ENCODE peak calls at places on chromosomes 4 and X, in five cellular contexts. R is GM23248; H is effector memory CD4-positive, alpha-beta T cell; K is cardiac muscle cell; B is NT2/D1. U is an unnamed sample.
A peak's percentile ranks its signal among the peaks of the same experiment; 100 is the strongest.

GRCh38 chr4:128869801-128870509 is 60.5 kb downstream of the JADE1 start:
- DNase-seq in B (no peak), K (no peak), H (no peak), R (no peak), U (no peak)

GRCh38 chrX:54979432-54979831 is 14.6 kb downstream of the PFKFB1 start:
- DNase-seq in R (no peak), B (no peak), K (no peak), H (no peak), U (no peak)

GRCh38 chrX:132592880-132593279 is 104.0 kb upstream of the MBNL3 start:
- DNase-seq in R (peak; percentile 37), B (no peak), H (no peak), K (peak; percentile 15), U (peak; percentile 16)

GRCh38 chr4:172963498-172964294 is 204.9 kb upstream of the GALNT7 start:
- DNase-seq in R (no peak), K (no peak), H (no peak), B (no peak), U (no peak)

GRCh38 chrX:112638691-112639090 is 41.0 kb downstream of the LHFPL1 start:
- DNase-seq in K (no peak), R (no peak), H (no peak), B (no peak), U (no peak)

GRCh38 chrX:73214366-73215094 is at the start of gene NAP1L2:
- DNase-seq in B (peak; percentile 22), H (peak; percentile 14), K (peak; percentile 6), R (peak; percentile 33), U (peak; percentile 56)

GRCh38 chr4:37008199-37008598 is 236.3 kb upstream of the NWD2 start:
- DNase-seq in H (no peak), B (no peak), K (peak; percentile 38), R (no peak), U (no peak)

GRCh38 chr4:125104616-125105015 is 210.1 kb upstream of the FAT4 start:
- DNase-seq in B (no peak), R (peak; percentile 15), H (no peak), K (no peak), U (no peak)

GRCh38 chr4:158560284-158560683 is 38.6 kb downstream of the RXFP1 start:
- DNase-seq in H (no peak), R (no peak), K (no peak), B (no peak), U (no peak)

GRCh38 chr4:134787315-134787714 is 585.7 kb upstream of the PABPC4L start:
- DNase-seq in R (no peak), K (no peak), B (no peak), H (no peak), U (no peak)

GRCh38 chr4:166501941-166502382 is 628.9 kb downstream of the TLL1 start:
- DNase-seq in H (no peak), R (peak; percentile 7), K (peak; percentile 58), B (peak; percentile 22), U (no peak)

GRCh38 chr4:41796545-41797210 is 48.2 kb upstream of the PHOX2B start:
- DNase-seq in B (peak; percentile 76), R (no peak), K (no peak), H (no peak), U (peak; percentile 13)

GRCh38 chr4:19324175-19324574 is 927.5 kb upstream of the SLIT2 start:
- DNase-seq in B (no peak), K (no peak), H (no peak), R (no peak), U (no peak)

GRCh38 chrX:7108995-7109634 is 38.4 kb upstream of the STS start:
- DNase-seq in B (no peak), R (peak; percentile 15), K (peak; percentile 21), H (no peak), U (no peak)

GRCh38 chr4:63814171-63814964 is 594.9 kb downstream of the TECRL start:
- DNase-seq in H (no peak), B (no peak), K (no peak), R (no peak), U (no peak)

GRCh38 chr4:99144070-99144469 is at the start of gene ADH4:
- DNase-seq in R (peak; percentile 35), K (peak; percentile 55), H (no peak), B (no peak), U (no peak)

GRCh38 chr4:76626686-76627465 is 191.8 kb downstream of the SHROOM3 start:
- DNase-seq in K (peak; percentile 44), B (no peak), H (no peak), R (no peak), U (no peak)

GRCh38 chr4:5918331-5919030 is 25.6 kb upstream of the CRMP1 start:
- DNase-seq in K (no peak), H (no peak), B (no peak), R (no peak), U (no peak)

GRCh38 chrX:109199726-109200125 is 282.2 kb downstream of the GUCY2F start:
- DNase-seq in B (no peak), H (no peak), R (peak; percentile 70), K (peak; percentile 53), U (no peak)

GRCh38 chr4:131085009-131085408 is 1989.1 kb downstream of the C4orf33 start:
- DNase-seq in H (no peak), K (no peak), B (no peak), R (no peak), U (no peak)

GRCh38 chrX:114611018-114611619 is 27.2 kb downstream of the HTR2C start:
- DNase-seq in R (peak; percentile 42), B (peak; percentile 28), H (no peak), K (peak; percentile 57), U (peak; percentile 65)

GRCh38 chrX:153832732-153833131 is 2.4 kb upstream of the PDZD4 start:
- DNase-seq in B (no peak), H (no peak), R (no peak), K (no peak), U (no peak)

GRCh38 chrX:150476183-150476699 is 92.2 kb upstream of the MTM1 start:
- DNase-seq in H (no peak), K (peak; percentile 78), B (no peak), R (no peak), U (no peak)

GRCh38 chr4:56698329-56698728 is 17.2 kb upstream of the HOPX start:
- DNase-seq in K (peak; percentile 24), B (no peak), R (peak; percentile 7), H (no peak), U (no peak)

GRCh38 chrX:94831364-94831763 is 1157.4 kb downstream of the FAM133A start:
- DNase-seq in B (no peak), R (peak; percentile 18), H (no peak), K (peak; percentile 6), U (no peak)

GRCh38 chr4:138445098-138445497 is 202.9 kb upstream of the SLC7A11 start:
- DNase-seq in H (no peak), B (no peak), K (no peak), R (peak; percentile 66), U (no peak)

GRCh38 chrX:30822068-30822671 is 66.9 kb downstream of the TAB3 start:
- DNase-seq in R (peak; percentile 4), H (no peak), K (peak; percentile 7), B (no peak), U (peak; percentile 34)

GRCh38 chr4:148273501-148273986 is 168.7 kb downstream of the NR3C2 start:
- DNase-seq in B (no peak), H (no peak), K (no peak), R (no peak), U (no peak)

GRCh38 chrX:1248381-1249061 is 20.1 kb upstream of the CSF2RA start:
- DNase-seq in H (no peak), B (peak; percentile 91), K (no peak), R (peak; percentile 12), U (peak; percentile 68)

GRCh38 chrX:136262812-136263315 is 11.7 kb upstream of the MAP7D3 start:
- DNase-seq in B (no peak), K (peak; percentile 4), H (no peak), R (no peak), U (no peak)

GRCh38 chr4:137693641-137694040 is 161.3 kb upstream of the PCDH18 start:
- DNase-seq in K (no peak), B (no peak), H (no peak), R (peak; percentile 41), U (no peak)

GRCh38 chr4:82798168-82799005 is at the start of gene SCD5:
- DNase-seq in H (peak; percentile 44), B (no peak), R (peak; percentile 96), K (peak; percentile 90), U (peak; percentile 43)

GRCh38 chr4:136680761-136681160 is 851.5 kb downstream of the PCDH18 start:
- DNase-seq in K (no peak), B (no peak), R (no peak), H (no peak), U (no peak)

DNA sequence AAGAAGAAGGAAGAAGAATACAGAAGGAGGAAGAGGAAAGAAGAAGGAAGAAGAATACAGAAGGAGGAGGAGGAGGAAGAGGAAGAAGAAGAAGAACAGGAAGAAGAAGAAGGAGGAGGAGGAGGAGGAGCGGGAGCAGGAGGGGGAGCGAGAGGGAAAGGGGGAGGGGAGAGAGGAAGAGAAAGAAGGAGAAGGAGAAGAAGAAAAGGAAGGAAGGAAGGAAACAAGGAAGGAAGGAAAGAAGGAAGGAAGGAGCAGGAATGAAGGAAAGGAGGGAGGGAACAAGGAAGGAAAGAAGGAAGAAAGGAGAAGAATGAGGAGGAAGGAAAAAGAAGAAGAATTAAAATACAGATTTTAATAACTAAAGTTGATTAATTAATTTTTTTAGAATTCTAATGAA is 82.5 kb upstream of the PTPN13 start:
- DNase-seq in R (no peak), K (no peak), B (no peak), H (no peak), U (no peak)
- H3K4me3 ChIP-seq in R (no peak overlapping the region), K (no peak overlapping the region), B (no peak overlapping the region), H (no peak overlapping the region), U (no peak overlapping the region)

GRCh38 chrX:57265126-57265525 is 21.4 kb upstream of the FAAH2 start:
- DNase-seq in R (no peak), K (no peak), B (no peak), H (no peak), U (no peak)

GRCh38 chrX:57267308-57267707 is 19.2 kb upstream of the FAAH2 start:
- DNase-seq in R (no peak), K (no peak), B (no peak), H (no peak), U (no peak)

GRCh38 chrX:57266871-57267270 is 19.6 kb upstream of the FAAH2 start:
- DNase-seq in H (no peak), B (no peak), K (no peak), R (no peak), U (no peak)

GRCh38 chrX:57266275-57266674 is 20.2 kb upstream of the FAAH2 start:
- DNase-seq in B (no peak), K (no peak), H (no peak), R (no peak), U (no peak)

DNA sequence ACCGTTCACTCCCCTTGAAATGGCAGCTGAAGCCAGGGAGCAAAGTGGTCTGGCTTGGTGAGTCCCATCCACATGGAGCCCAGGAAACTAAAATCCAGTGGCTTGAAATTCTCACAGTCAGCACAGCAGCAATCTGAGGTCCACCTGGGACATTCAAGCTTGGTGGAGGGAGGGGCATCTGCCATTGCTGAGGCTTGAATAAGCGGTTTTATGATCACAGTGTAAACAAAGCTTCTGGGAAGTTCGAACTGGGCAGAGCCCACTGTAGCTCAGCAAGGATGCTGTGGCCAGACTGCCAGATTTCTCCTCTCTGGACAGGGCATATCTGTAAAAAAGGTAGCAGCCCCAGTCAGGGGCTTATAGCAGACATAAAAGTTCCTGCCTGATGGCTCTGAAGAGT is 15.5 kb upstream of the FAAH2 start:
- DNase-seq in K (no peak), R (no peak), H (no peak), B (no peak), U (no peak)
- H3K9me3 ChIP-seq in K (no peaks in the 10 kb centered on the region), R (no peaks in the 10 kb centered on the region), H (no peaks in the 10 kb centered on the region), B (peaks cover 4% of the 10 kb centered on the region), U (no peaks in the 10 kb centered on the region)

GRCh38 chr4:25925486-25926201 is 11.6 kb downstream of the SMIM20 start:
- DNase-seq in B (no peak), H (peak; percentile 1), R (peak; percentile 70), K (peak; percentile 59), U (peak; percentile 63)
- H3K4me3 ChIP-seq in B (no peak overlapping the region), H (no peak overlapping the region), R (no peak overlapping the region), K (no peak overlapping the region), U (no peak overlapping the region)

GRCh38 chrX:41906515-41907165 is 16.7 kb downstream of the CASK start:
- DNase-seq in K (peak; percentile 10), H (no peak), R (peak; percentile 10), B (no peak), U (no peak)
- H3K9me3 ChIP-seq in K (no peaks in the 10 kb centered on the region), H (no peaks in the 10 kb centered on the region), R (no peaks in the 10 kb centered on the region), B (peaks cover 4% of the 10 kb centered on the region), U (peaks cover 3% of the 10 kb centered on the region)